ENCODE peak calls at places on chromosomes 11 and 22, in seven cellular contexts. C, J, Y, P, U, O and X are unnamed samples.

GRCh38 chr11:28833670-28834069 is 725.5 kb downstream of the METTL15 start:
- DNase-seq in Y (no peak), J (peak; percentile 98), U (peak; percentile 99), C (no peak), P (no peak), O (peak; percentile 97), X (no peak)

GRCh38 chr11:111531687-111532364 is 8.7 kb upstream of the LAYN start:
- DNase-seq in P (no peak), C (no peak), O (peak; percentile 93), Y (peak; percentile 74), J (peak; percentile 92), U (peak; percentile 98), X (no peak)

GRCh38 chr22:48084041-48084748 is 1321.7 kb downstream of the TBC1D22A start:
- DNase-seq in J (no peak), O (no peak), Y (no peak), C (no peak), P (no peak), U (no peak), X (no peak)

GRCh38 chr22:43272869-43273318 is 70.3 kb downstream of the SCUBE1 start:
- DNase-seq in J (no peak), C (no peak), O (no peak), Y (no peak), U (no peak), P (no peak), X (no peak)

GRCh38 chr22:37230673-37231405 is 13.2 kb downstream of the RAC2 start:
- DNase-seq in J (no peak), C (peak; percentile 24), P (no peak), U (peak; percentile 21), Y (peak; percentile 69), O (no peak), X (peak; percentile 1)

GRCh38 chr11:72216638-72217037 is at the start of gene FOLR2:
- DNase-seq in O (no peak), U (no peak), P (no peak), Y (no peak), J (no peak), C (no peak), X (no peak)

GRCh38 chr11:17846852-17847453 is 112.4 kb downstream of the KCNC1 start:
- DNase-seq in O (peak; percentile 14), C (no peak), J (peak; percentile 38), P (no peak), U (peak; percentile 53), Y (no peak), X (peak; percentile 3)

GRCh38 chr11:47552581-47553416 is at the start of gene CELF1:
- DNase-seq in Y (peak; percentile 94), U (peak; percentile 90), O (peak; percentile 90), C (peak; percentile 92), P (peak; percentile 91), J (peak; percentile 88), X (peak; percentile 93)

GRCh38 chr11:131909426-131910200 is 539.2 kb downstream of the NTM start:
- DNase-seq in U (no peak), O (no peak), Y (no peak), C (no peak), J (no peak), P (no peak), X (no peak)

GRCh38 chr11:82718307-82718706 is 15.4 kb downstream of the FAM181B start:
- DNase-seq in U (peak; percentile 57), P (peak; percentile 60), C (peak; percentile 11), O (peak; percentile 60), J (peak; percentile 42), Y (peak; percentile 49), X (peak; percentile 27)

GRCh38 chr22:20456722-20457076 is 19.1 kb upstream of the SCARF2 start:
- DNase-seq in Y (no peak), P (no peak), U (no peak), J (no peak), O (no peak), C (no peak), X (no peak)

GRCh38 chr11:88508808-88509581 is 171.5 kb upstream of the CTSC start:
- DNase-seq in P (peak; percentile 57), J (no peak), C (no peak), U (peak; percentile 18), O (peak; percentile 25), Y (peak; percentile 49), X (peak; percentile 50)